ENCODE peak calls at places on chromosome 17, in seven cellular contexts. R is endothelial cell, M is posterior vena cava, L is GM13977, I is Calu3, W is left ventricle myocardium inferior, K is choroid plexus epithelial cell. B is an unnamed sample.

GRCh38 chr17:72749119-72749572 is 343.3 kb downstream of the SLC39A11 start:
- DNase-seq in R (no peak), M (no peak), L (no peak), I (no peak), W (no peak), K (no peak), B (no peak)

GRCh38 chr17:64403881-64404460 is 13.3 kb upstream of the PECAM1 start:
- DNase-seq in R (no peak), M (peak), L (no peak), I (no peak), W (no peak), K (no peak), B (no peak)

GRCh38 chr17:40417609-40418427 is at the start of gene TOP2A:
- DNase-seq in R (peak), M (peak), L (peak), I (peak), W (peak), K (peak), B (peak)

GRCh38 chr17:16954541-16954940 is 17.4 kb downstream of the TNFRSF13B start:
- DNase-seq in R (no peak), M (no peak), L (no peak), I (no peak), W (no peak), K (no peak), B (no peak)

GRCh38 chr17:70365098-70365583 is 195.8 kb downstream of the KCNJ2 start:
- DNase-seq in R (no peak), M (no peak), L (peak), I (no peak), W (no peak), K (peak), B (no peak)

GRCh38 chr17:38419508-38419981 is 8.7 kb upstream of the ARHGAP23 start:
- DNase-seq in R (no peak), M (no peak), L (no peak), I (no peak), W (no peak), K (no peak), B (no peak)

GRCh38 chr17:81057079-81057730 is 22.3 kb downstream of the BAIAP2 start:
- DNase-seq in R (no peak), M (no peak), L (no peak), I (peak), W (peak), K (peak), B (no peak)

GRCh38 chr17:40606548-40607353 is 40.9 kb downstream of the SMARCE1 start:
- DNase-seq in R (no peak), M (no peak), L (no peak), I (no peak), W (no peak), K (no peak), B (no peak)

GRCh38 chr17:76940293-76940692 is 72.1 kb downstream of the MGAT5B start:
- DNase-seq in R (no peak), M (no peak), L (no peak), I (no peak), W (no peak), K (no peak), B (no peak)

GRCh38 chr17:1312261-1312870 is 32.9 kb downstream of the TRARG1 start:
- DNase-seq in R (no peak), M (no peak), L (no peak), I (no peak), W (no peak), K (peak), B (no peak)

GRCh38 chr17:17922198-17922901 is 49.9 kb downstream of the TOM1L2 start:
- DNase-seq in R (no peak), M (no peak), L (no peak), I (no peak), W (no peak), K (peak), B (no peak)

GRCh38 chr17:2406903-2407790 is 6.3 kb upstream of the MNT start:
- DNase-seq in R (no peak), M (peak), L (no peak), I (peak), W (peak), K (peak), B (no peak)

GRCh38 chr17:4849011-4849536 is 15.9 kb downstream of the MINK1 start:
- DNase-seq in R (no peak), M (no peak), L (no peak), I (peak), W (no peak), K (no peak), B (no peak)

GRCh38 chr17:49252148-49252682 is 21.6 kb upstream of the PHOSPHO1 start:
- DNase-seq in R (no peak), M (no peak), L (no peak), I (no peak), W (no peak), K (peak), B (peak)

GRCh38 chr17:62965149-62965648 is 836 bp upstream of the TANC2 start:
- DNase-seq in R (no peak), M (no peak), L (no peak), I (no peak), W (no peak), K (no peak), B (no peak)

GRCh38 chr17:8326591-8327583 is 12.8 kb upstream of the ODF4 start:
- DNase-seq in R (peak), M (no peak), L (peak), I (no peak), W (peak), K (peak), B (no peak)

GRCh38 chr17:1764274-1764673 is 2.4 kb downstream of the SERPINF1 start:
- DNase-seq in R (no peak), M (peak), L (no peak), I (no peak), W (peak), K (peak), B (peak)

GRCh38 chr17:49823614-49824013 is 24.3 kb downstream of the TAC4 start:
- DNase-seq in R (no peak), M (no peak), L (no peak), I (no peak), W (no peak), K (peak), B (no peak)

GRCh38 chr17:21231533-21231932 is 17.6 kb upstream of the TMEM11 start:
- DNase-seq in R (no peak), M (no peak), L (no peak), I (no peak), W (no peak), K (no peak), B (no peak)

GRCh38 chr17:35167666-35168065 is 20.0 kb downstream of the UNC45B start:
- DNase-seq in R (no peak), M (no peak), L (no peak), I (no peak), W (no peak), K (peak), B (no peak)

GRCh38 chr17:82023447-82024241 is 539 bp downstream of the LRRC45 start:
- DNase-seq in R (peak), M (no peak), L (peak), I (peak), W (no peak), K (no peak), B (no peak)

GRCh38 chr17:17091856-17092756 is 49.8 kb downstream of the MPRIP start:
- DNase-seq in R (no peak), M (peak), L (no peak), I (no peak), W (no peak), K (no peak), B (no peak)

GRCh38 chr17:75517277-75517865 is 1.0 kb downstream of the TSEN54 start:
- DNase-seq in R (no peak), M (no peak), L (no peak), I (peak), W (no peak), K (no peak), B (peak)

GRCh38 chr17:83125515-83126274 is 46.3 kb downstream of the METRNL start:
- DNase-seq in R (no peak), M (peak), L (no peak), I (no peak), W (no peak), K (no peak), B (no peak)

GRCh38 chr17:4796550-4796915 is 569 bp downstream of the PSMB6 start:
- DNase-seq in R (peak), M (no peak), L (no peak), I (peak), W (no peak), K (peak), B (no peak)

GRCh38 chr17:75077072-75077489 is 10.7 kb upstream of the SLC16A5 start:
- DNase-seq in R (no peak), M (no peak), L (no peak), I (peak), W (no peak), K (no peak), B (peak)

GRCh38 chr17:79933863-79934652 is 94.8 kb upstream of the CBX4 start:
- DNase-seq in R (no peak), M (no peak), L (no peak), I (peak), W (no peak), K (no peak), B (no peak)

GRCh38 chr17:67544364-67544763 is 167.3 kb downstream of the PITPNC1 start:
- DNase-seq in R (no peak), M (no peak), L (no peak), I (no peak), W (no peak), K (no peak), B (peak)

GRCh38 chr17:77254961-77255741 is 114.4 kb downstream of the SEC14L1 start:
- DNase-seq in R (no peak), M (no peak), L (no peak), I (peak), W (no peak), K (peak), B (no peak)

GRCh38 chr17:49343273-49343672 is 18.8 kb downstream of the ZNF652 start:
- DNase-seq in R (no peak), M (no peak), L (no peak), I (no peak), W (no peak), K (peak), B (no peak)

GRCh38 chr17:3893003-3893719 is at the start of gene CAMKK1:
- DNase-seq in R (peak), M (peak), L (peak), I (peak), W (peak), K (peak), B (peak)

GRCh38 chr17:60355663-60356594 is 36.0 kb downstream of the USP32 start:
- DNase-seq in R (no peak), M (no peak), L (no peak), I (no peak), W (no peak), K (no peak), B (no peak)

GRCh38 chr17:81396722-81397313 is 1.6 kb downstream of the BAHCC1 start:
- DNase-seq in R (peak), M (no peak), L (no peak), I (no peak), W (peak), K (peak), B (no peak)

GRCh38 chr17:56577810-56578209 is 15.7 kb upstream of the NOG start:
- DNase-seq in R (no peak), M (no peak), L (no peak), I (no peak), W (peak), K (no peak), B (no peak)

GRCh38 chr17:35486920-35487727 is 38.6 kb upstream of the SLFN13 start:
- DNase-seq in R (no peak), M (peak), L (peak), I (peak), W (peak), K (peak), B (peak)

GRCh38 chr17:2034806-2035548 is 5.0 kb downstream of the DPH1 start:
- DNase-seq in R (no peak), M (no peak), L (no peak), I (no peak), W (no peak), K (no peak), B (no peak)

GRCh38 chr17:32876414-32877163 is at the start of gene MYO1D:
- DNase-seq in R (no peak), M (peak), L (peak), I (peak), W (peak), K (peak), B (peak)

GRCh38 chr17:6753006-6753445 is 2.8 kb upstream of the XAF1 start:
- DNase-seq in R (peak), M (peak), L (peak), I (no peak), W (peak), K (peak), B (peak)